ENCODE peak calls at places on chromosomes 4 and X, in seven cellular contexts. One of them, this sample, is unnamed.

GRCh38 chrX:138886769-138887168 is 175.3 kb upstream of the FGF13 start:
- DNase-seq in NCI-H2029: no peak
- DNase-seq in activated B cell treated with CpG ODN at 0.5 μM for 24 hours: no peak
- DNase-seq in kidney glomerular epithelial cell: no peak
- DNase-seq in activated CD8-positive, alpha-beta T cell treated with anti-CD3 and anti-CD28 coated beads, Interleukin-2, amount 10 ng/mL, durations not matched to agents 7 days and 5 days: no peak
- DNase-seq in NB4: no peak
- DNase-seq in NCI-H146: no peak
- DNase-seq in this sample: no peak

GRCh38 chr4:21845663-21846062 is 102.9 kb downstream of the KCNIP4 start:
- DNase-seq in NCI-H2029: no peak
- DNase-seq in activated B cell treated with CpG ODN at 0.5 μM for 24 hours: no peak
- DNase-seq in kidney glomerular epithelial cell: no peak
- DNase-seq in activated CD8-positive, alpha-beta T cell treated with anti-CD3 and anti-CD28 coated beads, Interleukin-2, amount 10 ng/mL, durations not matched to agents 7 days and 5 days: no peak
- DNase-seq in NB4: no peak
- DNase-seq in NCI-H146: no peak
- DNase-seq in this sample: no peak

GRCh38 chrX:46727445-46727844 is 31.5 kb downstream of the SLC9A7 start:
- DNase-seq in NCI-H2029: no peak
- DNase-seq in activated B cell treated with CpG ODN at 0.5 μM for 24 hours: no peak
- DNase-seq in kidney glomerular epithelial cell: no peak
- DNase-seq in activated CD8-positive, alpha-beta T cell treated with anti-CD3 and anti-CD28 coated beads, Interleukin-2, amount 10 ng/mL, durations not matched to agents 7 days and 5 days: no peak
- DNase-seq in NB4: no peak
- DNase-seq in NCI-H146: no peak
- DNase-seq in this sample: no peak

GRCh38 chr4:26590639-26591038 is 6.8 kb downstream of the TBC1D19 start:
- DNase-seq in NCI-H2029: no peak
- DNase-seq in activated B cell treated with CpG ODN at 0.5 μM for 24 hours: no peak
- DNase-seq in kidney glomerular epithelial cell: peak
- DNase-seq in activated CD8-positive, alpha-beta T cell treated with anti-CD3 and anti-CD28 coated beads, Interleukin-2, amount 10 ng/mL, durations not matched to agents 7 days and 5 days: no peak
- DNase-seq in NB4: no peak
- DNase-seq in NCI-H146: no peak
- DNase-seq in this sample: no peak

GRCh38 chrX:44415639-44416386 is 72.3 kb upstream of the EFHC2 start:
- DNase-seq in NCI-H2029: no peak
- DNase-seq in activated B cell treated with CpG ODN at 0.5 μM for 24 hours: no peak
- DNase-seq in kidney glomerular epithelial cell: no peak
- DNase-seq in activated CD8-positive, alpha-beta T cell treated with anti-CD3 and anti-CD28 coated beads, Interleukin-2, amount 10 ng/mL, durations not matched to agents 7 days and 5 days: no peak
- DNase-seq in NB4: no peak
- DNase-seq in NCI-H146: no peak
- DNase-seq in this sample: no peak

GRCh38 chr4:156584100-156584499 is 387.5 kb downstream of the PDGFC start:
- DNase-seq in NCI-H2029: no peak
- DNase-seq in activated B cell treated with CpG ODN at 0.5 μM for 24 hours: no peak
- DNase-seq in kidney glomerular epithelial cell: no peak
- DNase-seq in activated CD8-positive, alpha-beta T cell treated with anti-CD3 and anti-CD28 coated beads, Interleukin-2, amount 10 ng/mL, durations not matched to agents 7 days and 5 days: no peak
- DNase-seq in NB4: peak
- DNase-seq in NCI-H146: no peak
- DNase-seq in this sample: no peak

GRCh38 chrX:110082156-110082555 is 79.2 kb downstream of the TMEM164 start:
- DNase-seq in NCI-H2029: peak
- DNase-seq in activated B cell treated with CpG ODN at 0.5 μM for 24 hours: no peak
- DNase-seq in kidney glomerular epithelial cell: no peak
- DNase-seq in activated CD8-positive, alpha-beta T cell treated with anti-CD3 and anti-CD28 coated beads, Interleukin-2, amount 10 ng/mL, durations not matched to agents 7 days and 5 days: no peak
- DNase-seq in NB4: no peak
- DNase-seq in NCI-H146: no peak
- DNase-seq in this sample: no peak

GRCh38 chr4:37383579-37384229 is 139.2 kb downstream of the NWD2 start:
- DNase-seq in NCI-H2029: no peak
- DNase-seq in activated B cell treated with CpG ODN at 0.5 μM for 24 hours: no peak
- DNase-seq in kidney glomerular epithelial cell: peak
- DNase-seq in activated CD8-positive, alpha-beta T cell treated with anti-CD3 and anti-CD28 coated beads, Interleukin-2, amount 10 ng/mL, durations not matched to agents 7 days and 5 days: peak
- DNase-seq in NB4: peak
- DNase-seq in NCI-H146: peak
- DNase-seq in this sample: peak

GRCh38 chrX:70508296-70508911 is 63.8 kb downstream of the DLG3 start:
- DNase-seq in NCI-H2029: peak
- DNase-seq in activated B cell treated with CpG ODN at 0.5 μM for 24 hours: no peak
- DNase-seq in kidney glomerular epithelial cell: no peak
- DNase-seq in activated CD8-positive, alpha-beta T cell treated with anti-CD3 and anti-CD28 coated beads, Interleukin-2, amount 10 ng/mL, durations not matched to agents 7 days and 5 days: no peak
- DNase-seq in NB4: no peak
- DNase-seq in NCI-H146: peak
- DNase-seq in this sample: no peak

GRCh38 chrX:3609800-3610199 is 103.6 kb downstream of the PRKX start:
- DNase-seq in NCI-H2029: no peak
- DNase-seq in activated B cell treated with CpG ODN at 0.5 μM for 24 hours: no peak
- DNase-seq in kidney glomerular epithelial cell: peak
- DNase-seq in activated CD8-positive, alpha-beta T cell treated with anti-CD3 and anti-CD28 coated beads, Interleukin-2, amount 10 ng/mL, durations not matched to agents 7 days and 5 days: no peak
- DNase-seq in NB4: no peak
- DNase-seq in NCI-H146: no peak
- DNase-seq in this sample: no peak

GRCh38 chr4:24802648-24803047 is 7.3 kb downstream of the SOD3 start:
- DNase-seq in NCI-H2029: no peak
- DNase-seq in activated B cell treated with CpG ODN at 0.5 μM for 24 hours: no peak
- DNase-seq in kidney glomerular epithelial cell: no peak
- DNase-seq in activated CD8-positive, alpha-beta T cell treated with anti-CD3 and anti-CD28 coated beads, Interleukin-2, amount 10 ng/mL, durations not matched to agents 7 days and 5 days: no peak
- DNase-seq in NB4: no peak
- DNase-seq in NCI-H146: no peak
- DNase-seq in this sample: no peak

GRCh38 chr4:119087121-119087520 is 48.5 kb upstream of the MYOZ2 start:
- DNase-seq in NCI-H2029: no peak
- DNase-seq in activated B cell treated with CpG ODN at 0.5 μM for 24 hours: no peak
- DNase-seq in kidney glomerular epithelial cell: peak
- DNase-seq in activated CD8-positive, alpha-beta T cell treated with anti-CD3 and anti-CD28 coated beads, Interleukin-2, amount 10 ng/mL, durations not matched to agents 7 days and 5 days: no peak
- DNase-seq in NB4: no peak
- DNase-seq in NCI-H146: no peak
- DNase-seq in this sample: no peak

GRCh38 chrX:632391-633042 is 1.9 kb downstream of the SHOX start:
- DNase-seq in NCI-H2029: no peak
- DNase-seq in activated B cell treated with CpG ODN at 0.5 μM for 24 hours: no peak
- DNase-seq in kidney glomerular epithelial cell: no peak
- DNase-seq in activated CD8-positive, alpha-beta T cell treated with anti-CD3 and anti-CD28 coated beads, Interleukin-2, amount 10 ng/mL, durations not matched to agents 7 days and 5 days: no peak
- DNase-seq in NB4: no peak
- DNase-seq in NCI-H146: no peak
- DNase-seq in this sample: no peak

GRCh38 chrX:18534949-18535348 is 109.5 kb downstream of the CDKL5 start:
- DNase-seq in NCI-H2029: no peak
- DNase-seq in activated B cell treated with CpG ODN at 0.5 μM for 24 hours: no peak
- DNase-seq in kidney glomerular epithelial cell: no peak
- DNase-seq in activated CD8-positive, alpha-beta T cell treated with anti-CD3 and anti-CD28 coated beads, Interleukin-2, amount 10 ng/mL, durations not matched to agents 7 days and 5 days: no peak
- DNase-seq in NB4: no peak
- DNase-seq in NCI-H146: no peak
- DNase-seq in this sample: no peak

GRCh38 chrX:136802515-136802914 is 21.8 kb upstream of the ARHGEF6 start:
- DNase-seq in NCI-H2029: no peak
- DNase-seq in activated B cell treated with CpG ODN at 0.5 μM for 24 hours: no peak
- DNase-seq in kidney glomerular epithelial cell: no peak
- DNase-seq in activated CD8-positive, alpha-beta T cell treated with anti-CD3 and anti-CD28 coated beads, Interleukin-2, amount 10 ng/mL, durations not matched to agents 7 days and 5 days: no peak
- DNase-seq in NB4: peak
- DNase-seq in NCI-H146: no peak
- DNase-seq in this sample: no peak